ENCODE peak calls at places on chromosomes 7 and 10, in nine cellular contexts. D, U, T, K, E, F, S, M and P are unnamed samples.

GRCh38 chr7:34385385-34385784 is 272.6 kb upstream of the NPSR1 start:
- DNase-seq in U (no peak), F (peak; percentile 31), M (no peak), E (no peak), K (no peak), T (no peak), S (no peak), D (peak; percentile 5), P (no peak)

GRCh38 chr10:25078659-25079429 is 62.4 kb downstream of the THNSL1 start:
- DNase-seq in E (no peak), S (no peak), M (no peak), T (no peak), F (peak; percentile 61), K (no peak), U (no peak), D (no peak), P (no peak)

GRCh38 chr7:117775826-117776623 is 97.2 kb downstream of the CTTNBP2 start:
- DNase-seq in E (peak; percentile 37), M (no peak), K (no peak), S (no peak), U (no peak), F (no peak), D (no peak), T (no peak), P (no peak)

GRCh38 chr10:43265799-43266721 is 805 bp downstream of the RASGEF1A start:
- DNase-seq in D (peak; percentile 17), S (no peak), K (no peak), M (no peak), E (no peak), F (no peak), U (no peak), T (no peak), P (no peak)

GRCh38 chr7:21028186-21028989 is 241.7 kb upstream of the SP8 start:
- DNase-seq in E (peak; percentile 15), S (no peak), U (no peak), D (peak; percentile 15), M (peak; percentile 76), F (no peak), K (no peak), T (no peak), P (peak; percentile 83)

GRCh38 chr7:157011333-157012112 is 1.1 kb upstream of the MNX1 start:
- DNase-seq in U (no peak), S (no peak), M (no peak), K (no peak), D (no peak), T (no peak), F (no peak), E (no peak), P (no peak)

GRCh38 chr10:69335063-69335587 is 56.8 kb downstream of the HK1 start:
- DNase-seq in K (no peak), U (no peak), D (no peak), E (peak; percentile 46), M (no peak), F (no peak), S (no peak), T (no peak), P (no peak)

GRCh38 chr7:79420464-79420863 is 33.0 kb downstream of the MAGI2 start:
- DNase-seq in D (peak; percentile 94), U (peak; percentile 94), E (no peak), F (peak; percentile 97), M (no peak), T (no peak), S (no peak), K (peak; percentile 94), P (peak; percentile 7)

GRCh38 chr7:29808075-29808786 is 1.9 kb downstream of the WIPF3 start:
- DNase-seq in T (no peak), E (no peak), U (no peak), F (no peak), M (no peak), K (no peak), S (no peak), D (no peak), P (no peak)

GRCh38 chr7:13949450-13949849 is 40.0 kb downstream of the ETV1 start:
- DNase-seq in K (no peak), D (no peak), F (no peak), S (no peak), T (no peak), M (peak; percentile 35), U (no peak), E (no peak), P (no peak)

GRCh38 chr7:112873831-112874553 is 83.8 kb upstream of the TMEM168 start:
- DNase-seq in E (peak; percentile 18), F (no peak), M (no peak), D (peak; percentile 73), U (no peak), S (no peak), T (no peak), K (no peak), P (no peak)

GRCh38 chr10:43228783-43229207 is 38.1 kb downstream of the RASGEF1A start:
- DNase-seq in K (no peak), T (no peak), U (no peak), S (no peak), D (no peak), M (no peak), E (no peak), F (no peak), P (no peak)

GRCh38 chr10:8278099-8278498 is 223.6 kb downstream of the GATA3 start:
- DNase-seq in S (no peak), M (no peak), K (no peak), F (no peak), D (no peak), T (no peak), E (no peak), U (no peak), P (no peak)

GRCh38 chr10:72712136-72712535 is 20.2 kb downstream of the MCU start:
- DNase-seq in T (no peak), F (peak; percentile 94), D (no peak), E (no peak), S (no peak), U (no peak), K (no peak), M (no peak), P (no peak)

GRCh38 chr10:121058082-121058481 is 206.9 kb downstream of the WDR11 start:
- DNase-seq in T (no peak), U (no peak), E (no peak), M (no peak), D (no peak), F (no peak), K (no peak), S (no peak), P (no peak)

GRCh38 chr10:111207525-111207924 is 130.7 kb downstream of the ADRA2A start:
- DNase-seq in F (no peak), M (peak; percentile 45), K (no peak), T (no peak), S (no peak), E (peak; percentile 33), D (no peak), U (no peak), P (no peak)

GRCh38 chr10:58696736-58697135 is 184.1 kb downstream of the BICC1 start:
- DNase-seq in T (no peak), U (no peak), S (no peak), M (no peak), K (peak; percentile 48), E (no peak), D (peak; percentile 51), F (peak; percentile 59), P (no peak)

GRCh38 chr10:61793760-61794713 is 107.5 kb upstream of the ARID5B start:
- DNase-seq in F (peak; percentile 83), T (no peak), U (peak; percentile 46), S (no peak), E (no peak), M (peak; percentile 36), K (peak; percentile 93), D (peak; percentile 53), P (peak; percentile 57)